ENCODE peak calls at places on chromosome 7, in four cellular contexts. X, P, N and H are unnamed samples.

GRCh38 chr7:51602321-51602720 is 285.7 kb upstream of the COBL start:
- DNase-seq in X (no peak), P (no peak), N (no peak), H (no peak)

GRCh38 chr7:96224682-96225081 is 97.2 kb downstream of the SLC25A13 start:
- DNase-seq in P (peak; percentile 36), N (no peak), X (no peak), H (peak; percentile 57)

GRCh38 chr7:31648288-31648687 is 38.7 kb upstream of the PPP1R17 start:
- DNase-seq in X (no peak), N (no peak), P (no peak), H (no peak)

GRCh38 chr7:157688439-157689268 is 351.9 kb downstream of the DNAJB6 start:
- DNase-seq in X (no peak), P (no peak), N (no peak), H (no peak)

GRCh38 chr7:139695616-139696015 is 82.2 kb downstream of the HIPK2 start:
- DNase-seq in N (no peak), P (peak; percentile 37), X (no peak), H (no peak)

GRCh38 chr7:118288098-118288497 is 63.6 kb downstream of the ANKRD7 start:
- DNase-seq in X (no peak), P (no peak), N (peak; percentile 64), H (no peak)

GRCh38 chr7:46781901-46782439 is 799.9 kb downstream of the TNS3 start:
- DNase-seq in P (peak; percentile 13), N (no peak), X (no peak), H (no peak)

GRCh38 chr7:157645539-157645938 is 308.7 kb downstream of the DNAJB6 start:
- DNase-seq in P (no peak), X (peak; percentile 38), N (no peak), H (no peak)

GRCh38 chr7:70789481-70790214 is 342.3 kb upstream of the GALNT17 start:
- DNase-seq in X (no peak), P (no peak), N (no peak), H (no peak)

GRCh38 chr7:104906546-104906945 is 107.5 kb upstream of the KMT2E start:
- DNase-seq in N (no peak), X (no peak), P (no peak), H (no peak)

GRCh38 chr7:31204066-31204465 is 136.5 kb downstream of the NEUROD6 start:
- DNase-seq in X (no peak), P (no peak), N (no peak), H (no peak)

GRCh38 chr7:73626814-73627213 is 2.5 kb upstream of the MLXIPL start:
- DNase-seq in P (no peak), N (no peak), X (no peak), H (no peak)

GRCh38 chr7:121510302-121510701 is 114.2 kb upstream of the FAM3C start:
- DNase-seq in N (peak; percentile 53), P (no peak), X (no peak), H (peak; percentile 3)

GRCh38 chr7:6393667-6394056 is 54.1 kb downstream of the DAGLB start:
- DNase-seq in X (no peak), P (no peak), N (no peak), H (no peak)

GRCh38 chr7:129644634-129645230 is 33.2 kb downstream of the NRF1 start:
- DNase-seq in X (no peak), N (peak; percentile 45), P (peak; percentile 59), H (peak; percentile 67)

GRCh38 chr7:106217089-106217542 is 67.7 kb downstream of the NAMPT start:
- DNase-seq in X (peak; percentile 86), N (no peak), P (peak; percentile 63), H (peak; percentile 56)

GRCh38 chr7:159195926-159196325 is 51.3 kb upstream of the VIPR2 start:
- DNase-seq in P (no peak), X (no peak), N (peak; percentile 13), H (no peak)

GRCh38 chr7:142535123-142535779 is 214.0 kb upstream of the PRSS1 start:
- DNase-seq in N (peak; percentile 94), X (peak; percentile 65), P (peak; percentile 90), H (peak; percentile 85)

GRCh38 chr7:40490603-40490924 is 355.8 kb downstream of the SUGCT start:
- DNase-seq in N (no peak), X (no peak), P (no peak), H (no peak)

GRCh38 chr7:85102813-85103350 is 84.0 kb downstream of the SEMA3D start:
- DNase-seq in P (peak; percentile 28), X (no peak), N (no peak), H (peak; percentile 85)

GRCh38 chr7:151550601-151551286 is 31.0 kb upstream of the RHEB start:
- DNase-seq in X (peak; percentile 49), N (no peak), P (peak; percentile 85), H (peak; percentile 83)

GRCh38 chr7:25029075-25029474 is 49.1 kb upstream of the OSBPL3 start:
- DNase-seq in P (no peak), N (no peak), X (no peak), H (no peak)

GRCh38 chr7:69817096-69817495 is 218.8 kb downstream of the AUTS2 start:
- DNase-seq in N (no peak), X (no peak), P (peak; percentile 30), H (no peak)

GRCh38 chr7:91836065-91836368 is 44.5 kb downstream of the MTERF1 start:
- DNase-seq in P (peak; percentile 55), N (no peak), X (no peak), H (no peak)

GRCh38 chr7:42012786-42013360 is 224.1 kb downstream of the GLI3 start:
- DNase-seq in N (no peak), X (no peak), P (no peak), H (no peak)

GRCh38 chr7:18702071-18702829 is 206.7 kb downstream of the HDAC9 start:
- DNase-seq in N (no peak), P (no peak), X (no peak), H (no peak)

GRCh38 chr7:2701406-2701805 is 13.4 kb downstream of the AMZ1 start:
- DNase-seq in X (no peak), N (no peak), P (no peak), H (no peak)